ENCODE peak calls at places on chromosomes 5 and 9, in five cellular contexts. One of them, this sample, is unnamed.

GRCh38 chr9:135879237-135879601 is 28.1 kb downstream of the CAMSAP1 start:
- DNase-seq in effector memory CD8-positive, alpha-beta T cell: no peak
- DNase-seq in posterior cingulate gyrus: no peak
- DNase-seq in ovary: no peak
- DNase-seq in AG10803: no peak
- DNase-seq in this sample: no peak

GRCh38 chr9:127714916-127715442 is 484 bp downstream of the PTRH1 start:
- DNase-seq in effector memory CD8-positive, alpha-beta T cell: no peak
- DNase-seq in posterior cingulate gyrus: no peak
- DNase-seq in ovary: no peak
- DNase-seq in AG10803: no peak
- DNase-seq in this sample: no peak

GRCh38 chr5:159819671-159820411 is 96.4 kb upstream of the ADRA1B start:
- DNase-seq in effector memory CD8-positive, alpha-beta T cell: no peak
- DNase-seq in posterior cingulate gyrus: no peak
- DNase-seq in ovary: peak
- DNase-seq in AG10803: peak
- DNase-seq in this sample: no peak

GRCh38 chr5:7759257-7759871 is 91.6 kb downstream of the CFAP90 start:
- DNase-seq in effector memory CD8-positive, alpha-beta T cell: no peak
- DNase-seq in posterior cingulate gyrus: no peak
- DNase-seq in ovary: no peak
- DNase-seq in AG10803: peak
- DNase-seq in this sample: no peak

GRCh38 chr5:2642684-2643325 is 108.7 kb downstream of the IRX2 start:
- DNase-seq in effector memory CD8-positive, alpha-beta T cell: no peak
- DNase-seq in posterior cingulate gyrus: no peak
- DNase-seq in ovary: no peak
- DNase-seq in AG10803: no peak
- DNase-seq in this sample: no peak

GRCh38 chr5:73303139-73304079 is 130.4 kb downstream of the TMEM174 start:
- DNase-seq in effector memory CD8-positive, alpha-beta T cell: no peak
- DNase-seq in posterior cingulate gyrus: no peak
- DNase-seq in ovary: no peak
- DNase-seq in AG10803: no peak
- DNase-seq in this sample: no peak

GRCh38 chr5:66223637-66224036 is 79.5 kb downstream of the SREK1 start:
- DNase-seq in effector memory CD8-positive, alpha-beta T cell: no peak
- DNase-seq in posterior cingulate gyrus: peak
- DNase-seq in ovary: no peak
- DNase-seq in AG10803: no peak
- DNase-seq in this sample: no peak

GRCh38 chr5:146880985-146881384 is 2.4 kb upstream of the PPP2R2B start:
- DNase-seq in effector memory CD8-positive, alpha-beta T cell: no peak
- DNase-seq in posterior cingulate gyrus: no peak
- DNase-seq in ovary: no peak
- DNase-seq in AG10803: no peak
- DNase-seq in this sample: no peak

GRCh38 chr9:122265265-122265900 is 701 bp downstream of the MRRF start:
- DNase-seq in effector memory CD8-positive, alpha-beta T cell: peak
- DNase-seq in posterior cingulate gyrus: no peak
- DNase-seq in ovary: no peak
- DNase-seq in AG10803: peak
- DNase-seq in this sample: peak

GRCh38 chr5:137737349-137738256 is 1.7 kb upstream of the KLHL3 start:
- DNase-seq in effector memory CD8-positive, alpha-beta T cell: no peak
- DNase-seq in posterior cingulate gyrus: no peak
- DNase-seq in ovary: no peak
- DNase-seq in AG10803: peak
- DNase-seq in this sample: no peak

GRCh38 chr9:26193237-26193636 is 515.0 kb upstream of the TUSC1 start:
- DNase-seq in effector memory CD8-positive, alpha-beta T cell: no peak
- DNase-seq in posterior cingulate gyrus: no peak
- DNase-seq in ovary: no peak
- DNase-seq in AG10803: no peak
- DNase-seq in this sample: no peak

GRCh38 chr9:89770779-89771178 is 166.0 kb downstream of the GADD45G start:
- DNase-seq in effector memory CD8-positive, alpha-beta T cell: no peak
- DNase-seq in posterior cingulate gyrus: no peak
- DNase-seq in ovary: no peak
- DNase-seq in AG10803: no peak
- DNase-seq in this sample: no peak

GRCh38 chr9:113012492-113012891 is 500 bp upstream of the ZNF883 start:
- DNase-seq in effector memory CD8-positive, alpha-beta T cell: no peak
- DNase-seq in posterior cingulate gyrus: no peak
- DNase-seq in ovary: no peak
- DNase-seq in AG10803: no peak
- DNase-seq in this sample: no peak

GRCh38 chr5:55847837-55848236 is 3.3 kb upstream of the IL31RA start:
- DNase-seq in effector memory CD8-positive, alpha-beta T cell: no peak
- DNase-seq in posterior cingulate gyrus: no peak
- DNase-seq in ovary: no peak
- DNase-seq in AG10803: peak
- DNase-seq in this sample: no peak

GRCh38 chr5:173495225-173495904 is 121.1 kb downstream of the BOD1 start:
- DNase-seq in effector memory CD8-positive, alpha-beta T cell: no peak
- DNase-seq in posterior cingulate gyrus: no peak
- DNase-seq in ovary: no peak
- DNase-seq in AG10803: peak
- DNase-seq in this sample: no peak